ENCODE peak calls at places on chromosomes 4 and X, in four cellular contexts. D is HepG2, R is esophagus squamous epithelium, P is left lung. J is an unnamed sample. For H3K27me3, the result is how much of the 10 kb centered on the place peaks cover.

GRCh38 chr4:51895816-51896408 is 53.0 kb downstream of the DCUN1D4 start:
- DNase-seq in D (peak), R (no peak), P (peak), J (peak)

GRCh38 chrX:40108959-40109287 is 11.2 kb upstream of the BCOR start:
- DNase-seq in D (no peak), R (no peak), P (peak), J (peak)

GRCh38 chr4:118278473-118279274 is 74.1 kb downstream of the PRSS12 start:
- DNase-seq in D (peak), R (peak), P (peak), J (peak)

GRCh38 chr4:151117371-151117962 is 18.0 kb downstream of the RPS3A start:
- DNase-seq in D (peak), R (no peak), P (no peak), J (peak)

GRCh38 chr4:27270435-27270834 is 409.8 kb downstream of the STIM2 start:
- DNase-seq in D (peak), R (no peak), P (no peak), J (peak)

GRCh38 chr4:103493450-103494159 is 226.2 kb downstream of the TACR3 start:
- DNase-seq in D (no peak), R (no peak), P (no peak), J (no peak)

GRCh38 chr4:123599920-123600394 is 203.4 kb downstream of the SPRY1 start:
- DNase-seq in D (peak), R (no peak), P (peak), J (no peak)

GRCh38 chrX:31112226-31112999 is 40.6 kb upstream of the FTHL17 start:
- DNase-seq in D (no peak), R (no peak), P (no peak), J (peak)

GRCh38 chrX:1444896-1445480 is 7.7 kb downstream of the ASMTL start:
- DNase-seq in D (no peak), R (no peak), P (peak), J (no peak)

GRCh38 chrX:2500091-2500680 is 590 bp downstream of the DHRSX start:
- DNase-seq in D (peak), R (no peak), P (peak), J (peak)

GRCh38 chr4:52369649-52370048 is 289.5 kb downstream of the USP46 start:
- DNase-seq in D (peak), R (no peak), P (no peak), J (peak)

GRCh38 chr4:151340751-151341385 is 15.5 kb upstream of the SH3D19 start:
- DNase-seq in D (no peak), R (no peak), P (no peak), J (no peak)

GRCh38 chr4:168868044-168868855 is 141.8 kb downstream of the CBR4 start:
- DNase-seq in D (no peak), R (no peak), P (no peak), J (peak)

GRCh38 chr4:169250796-169251195 is 20.0 kb downstream of the SH3RF1 start:
- DNase-seq in D (peak), R (no peak), P (no peak), J (no peak)

GRCh38 chr4:70818173-70818856 is 21.4 kb downstream of the GRSF1 start:
- DNase-seq in D (no peak), R (no peak), P (no peak), J (no peak)

GRCh38 chrX:113726009-113726408 is 857.9 kb upstream of the HTR2C start:
- DNase-seq in D (no peak), R (no peak), P (no peak), J (no peak)

GRCh38 chrX:1909419-1910206 is 294.8 kb downstream of the ASMT start:
- DNase-seq in D (no peak), R (no peak), P (no peak), J (no peak)

GRCh38 chr4:40057540-40058091 is 966 bp downstream of the N4BP2 start:
- DNase-seq in D (peak), R (peak), P (peak), J (peak)

GRCh38 chrX:126658447-126658846 is 105.8 kb upstream of the DCAF12L1 start:
- DNase-seq in D (no peak), R (no peak), P (no peak), J (no peak)

GRCh38 chr4:122705547-122705946 is 27.0 kb upstream of the BBS12 start:
- DNase-seq in D (no peak), R (no peak), P (no peak), J (no peak)

GRCh38 chr4:110618091-110619000 is 4.5 kb downstream of the PITX2 start:
- DNase-seq in D (no peak), R (no peak), P (no peak), J (peak)

GRCh38 chr4:183831026-183831446 is 74.1 kb upstream of the STOX2 start:
- DNase-seq in D (no peak), R (no peak), P (no peak), J (no peak)

GRCh38 chrX:29661290-29661689 is 554.1 kb upstream of the MAGEB2 start:
- DNase-seq in D (no peak), R (no peak), P (no peak), J (no peak)

GRCh38 chrX:119990995-119991787 is 47.6 kb upstream of the NKAP start:
- DNase-seq in D (no peak), R (no peak), P (no peak), J (no peak)

GRCh38 chr4:38242110-38242509 is 281.9 kb downstream of the PTTG2 start:
- DNase-seq in D (no peak), R (no peak), P (no peak), J (peak)

GRCh38 chr4:38241541-38241940 is 281.3 kb downstream of the PTTG2 start:
- DNase-seq in D (no peak), R (no peak), P (no peak), J (no peak)

GRCh38 chr4:38242822-38243384 is 282.7 kb downstream of the PTTG2 start:
- DNase-seq in D (no peak), R (no peak), P (no peak), J (no peak)

GRCh38 chr4:38243385-38244053 is 283.3 kb downstream of the PTTG2 start:
- DNase-seq in D (no peak), R (no peak), P (peak), J (no peak)
- H3K27ac ChIP-seq in D (no peak), R (no peak), P (no peak), J (no peak)

DNA sequence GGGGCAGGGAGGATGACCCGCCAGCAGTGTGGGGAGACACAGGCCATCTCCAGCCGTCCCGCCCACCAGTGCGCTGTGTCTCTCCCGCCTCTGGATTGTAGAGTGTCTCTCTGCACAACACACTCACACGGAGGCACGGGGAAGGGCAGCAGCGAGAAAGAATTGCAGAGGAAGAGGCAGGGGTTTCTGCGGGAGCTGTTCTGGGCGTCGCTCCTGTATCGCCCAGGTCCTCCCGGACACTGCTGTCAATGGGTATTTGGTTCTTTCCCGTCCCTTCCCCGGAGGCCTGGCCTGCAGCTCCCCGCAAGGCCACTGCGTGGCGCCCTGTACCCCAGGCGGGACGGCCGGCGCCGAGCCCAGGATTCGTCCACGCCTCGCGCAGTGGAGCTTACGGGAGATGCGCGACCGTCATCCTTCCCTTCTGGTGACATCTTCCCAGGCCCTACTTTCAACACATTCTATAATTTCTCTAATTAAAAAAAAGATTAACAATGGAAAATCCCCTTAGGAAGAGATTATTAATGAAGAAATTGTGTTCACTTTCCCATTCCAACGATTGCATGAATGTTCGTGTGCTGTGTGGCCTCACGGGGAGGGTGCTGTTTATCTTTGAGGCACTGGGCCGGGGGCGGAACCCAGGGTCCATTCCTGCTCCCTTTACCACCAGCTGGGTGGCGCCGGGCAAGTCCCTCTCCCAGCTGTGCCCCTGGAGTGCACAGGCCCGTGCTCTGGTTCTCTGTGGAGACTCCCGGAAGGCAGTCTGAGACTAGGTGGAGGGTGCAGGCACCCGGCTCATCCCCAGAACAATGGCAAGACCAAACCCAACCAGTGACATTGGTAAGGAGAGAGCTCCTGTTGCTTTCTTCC is 95.7 kb downstream of the CPZ start:
- DNase-seq in D (no peak), R (no peak), P (no peak), J (no peak)
- H3K27me3 ChIP-seq in D (under half), R (under half), P (under half), J (under half)

GRCh38 chr4:2449511-2450392 is 19.2 kb upstream of the RNF4 start:
- DNase-seq in D (no peak), R (no peak), P (no peak), J (no peak)

GRCh38 chr4:2449051-2449450 is 19.9 kb upstream of the RNF4 start:
- DNase-seq in D (no peak), R (no peak), P (no peak), J (no peak)

GRCh38 chr4:2451821-2452785 is 16.8 kb upstream of the RNF4 start:
- DNase-seq in D (no peak), R (no peak), P (no peak), J (no peak)

GRCh38 chr4:2450394-2451035 is 18.4 kb upstream of the RNF4 start:
- DNase-seq in D (no peak), R (no peak), P (no peak), J (no peak)

DNA sequence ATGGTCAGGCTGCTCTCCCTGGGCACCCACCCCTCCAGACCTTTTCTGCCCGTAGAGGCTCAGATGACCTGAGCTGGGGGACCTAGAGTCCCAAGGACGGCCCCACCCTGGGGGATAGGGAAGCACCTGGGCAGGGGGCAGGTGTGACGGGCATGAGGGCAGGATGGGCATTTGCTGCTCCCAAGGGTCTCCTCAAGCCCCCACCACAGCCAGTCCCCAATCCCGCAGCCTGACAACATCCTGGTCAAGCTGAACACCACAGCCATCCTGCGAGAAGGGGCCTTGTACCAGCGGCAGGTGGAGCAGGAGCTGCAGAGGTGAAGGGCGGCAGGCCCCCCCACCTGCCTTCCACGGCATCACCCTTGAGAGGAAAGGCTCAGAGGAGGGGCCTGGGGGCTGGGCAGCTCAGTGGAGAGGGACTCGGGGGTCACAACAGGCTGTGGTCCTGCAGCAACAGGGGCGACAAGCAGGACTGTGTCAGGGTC is 17.8 kb upstream of the RNF4 start:
- DNase-seq in D (no peak), R (no peak), P (no peak), J (no peak)
- H3K27ac ChIP-seq in D (no peak), R (no peak), P (no peak), J (no peak)

DNA sequence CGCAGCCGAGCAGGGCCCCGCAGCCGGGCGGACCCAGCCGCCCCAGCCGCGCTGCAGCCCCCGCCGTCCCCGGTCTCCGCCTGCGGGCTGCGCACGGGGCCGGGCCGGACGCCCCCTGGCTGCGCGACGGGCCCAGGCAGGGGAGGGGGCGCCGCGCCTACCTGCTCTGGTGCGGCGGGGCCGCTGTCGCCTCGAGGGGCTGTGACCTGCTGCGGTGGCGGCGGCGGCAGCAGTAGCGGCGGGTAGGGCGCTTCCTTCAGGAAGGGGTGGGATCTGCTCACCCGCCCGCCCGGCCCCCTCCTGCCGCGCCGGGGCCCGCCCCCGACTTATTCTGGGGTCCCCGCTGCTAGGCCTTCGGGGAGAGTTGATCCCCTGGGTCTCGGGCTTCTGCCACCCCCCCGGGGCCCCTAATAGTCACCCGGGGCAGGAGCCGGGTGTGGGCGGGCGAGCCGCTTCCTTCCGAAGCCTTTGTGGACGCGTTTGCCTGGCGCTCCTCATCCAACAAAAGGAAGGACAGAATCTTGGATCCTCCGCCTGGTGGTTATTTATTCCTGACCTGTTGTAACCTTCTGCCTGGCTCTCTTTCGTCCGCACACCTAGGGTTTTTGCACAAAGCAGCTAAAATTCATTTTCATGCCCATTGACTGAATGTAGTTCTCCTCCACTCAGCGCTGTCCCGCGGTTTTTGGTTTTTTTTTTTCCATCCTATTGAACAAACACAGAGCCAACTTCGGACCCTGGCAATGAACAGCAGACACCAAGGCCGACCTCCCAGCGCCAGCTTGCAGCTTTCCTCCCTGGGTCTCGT is at the start of gene TMEM150C:
- DNase-seq in D (no peak), R (no peak), P (no peak), J (no peak)
- H3K27me3 ChIP-seq in D (under half), R (under half), P (under half), J (half or more)

GRCh38 chrX:129661369-129661768 is 6.6 kb upstream of the APLN start:
- DNase-seq in D (no peak), R (no peak), P (no peak), J (no peak)

GRCh38 chrX:129663171-129663570 is 8.4 kb upstream of the APLN start:
- DNase-seq in D (no peak), R (no peak), P (no peak), J (no peak)

GRCh38 chrX:129667412-129667811 is 12.7 kb upstream of the APLN start:
- DNase-seq in D (no peak), R (no peak), P (no peak), J (no peak)

GRCh38 chrX:129665916-129666644 is 11.3 kb upstream of the APLN start:
- DNase-seq in D (no peak), R (no peak), P (no peak), J (peak)
- H3K27ac ChIP-seq in D (no peak), R (no peak), P (no peak), J (no peak)

GRCh38 chr4:54090804-54091623 is 8.9 kb upstream of the GSX2 start:
- DNase-seq in D (peak), R (no peak), P (peak), J (no peak)
- H3K27me3 ChIP-seq in D (under half), R (under half), P (under half), J (under half)

GRCh38 chr4:166994686-166995085 is 239.6 kb downstream of the SPOCK3 start:
- DNase-seq in D (no peak), R (no peak), P (no peak), J (no peak)
- H3K27ac ChIP-seq in D (no peak), R (no peak), P (no peak), J (no peak)

GRCh38 chr4:173311368-173311767 is 22.8 kb downstream of the HMGB2 start:
- DNase-seq in D (no peak), R (no peak), P (no peak), J (no peak)

GRCh38 chr4:173307778-173308177 is 26.4 kb downstream of the HMGB2 start:
- DNase-seq in D (no peak), R (no peak), P (no peak), J (no peak)
- H3K27me3 ChIP-seq in D (under half), R (under half), P (under half), J (under half)

DNA sequence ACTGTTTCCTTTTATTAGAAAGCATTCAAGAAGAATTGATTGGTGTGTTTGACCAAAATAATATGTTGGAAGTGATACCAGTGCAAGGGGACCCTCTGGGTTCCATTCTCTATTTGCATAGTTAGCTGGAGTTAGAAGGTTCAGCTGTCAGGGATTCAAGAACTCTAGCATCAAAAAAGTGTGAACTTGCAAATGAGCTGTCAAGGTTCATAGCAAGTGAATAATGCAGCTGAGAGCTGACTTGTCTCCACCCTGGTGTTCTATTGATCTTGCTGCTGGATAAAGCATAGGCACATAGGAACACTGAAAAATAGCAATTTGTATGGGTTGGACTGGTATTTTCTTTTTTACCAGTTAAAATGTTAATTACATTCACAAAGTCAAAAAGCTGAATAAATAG is 73.1 kb downstream of the SORBS2 start:
- DNase-seq in D (no peak), R (no peak), P (no peak), J (no peak)
- H3K27ac ChIP-seq in D (no peak), R (peak), P (no peak), J (no peak)

DNA sequence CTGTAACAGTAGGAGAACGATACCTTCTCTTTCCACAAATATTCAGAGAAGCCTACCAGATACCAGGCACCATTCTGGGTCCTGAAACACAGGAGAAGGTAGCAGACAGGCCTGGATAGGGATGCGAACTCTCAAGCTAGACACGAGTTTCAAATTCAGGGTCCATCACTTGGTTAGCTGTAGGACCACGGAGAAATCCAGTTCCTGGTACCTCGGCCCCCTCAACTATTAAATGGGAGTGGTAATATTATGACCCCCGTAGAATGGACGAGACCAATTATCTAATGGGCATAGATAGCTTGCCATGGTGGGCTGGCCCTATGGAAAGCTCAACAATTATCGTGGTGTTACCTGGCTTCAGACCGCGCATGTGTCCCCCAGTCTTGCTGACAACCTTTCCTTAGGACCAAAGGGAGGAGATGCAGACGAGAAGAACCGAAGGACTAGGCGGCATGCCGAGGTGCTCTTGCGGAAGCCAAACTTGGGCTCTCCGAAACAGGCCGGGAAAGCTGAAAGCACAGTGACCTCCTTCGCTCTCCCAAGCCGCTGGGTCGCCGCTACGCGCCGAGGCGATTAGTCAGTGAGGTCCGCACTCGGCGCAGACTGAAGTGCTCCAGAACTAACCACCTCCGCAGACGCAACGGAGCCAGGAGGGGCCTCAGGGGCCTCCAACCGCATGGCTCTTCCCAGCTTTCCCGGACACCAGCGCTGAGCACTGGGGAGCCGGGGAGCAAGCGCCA is 19.6 kb downstream of the NKX3-2 start:
- DNase-seq in D (no peak), R (no peak), P (no peak), J (no peak)
- H3K27me3 ChIP-seq in D (under half), R (under half), P (half or more), J (half or more)